ENCODE peak calls at places on chromosome 21, in four cellular contexts. K is epithelial cell of proximal tubule, E is HFF-Myc, D is tibial nerve. W is an unnamed sample.

GRCh38 chr21:33976082-33976979 is 60.7 kb upstream of the ATP5PO start:
- DNase-seq in K (peak; percentile 94), E (peak; percentile 69), D (no peak), W (peak; percentile 35)

GRCh38 chr21:29938968-29939858 is 583 bp downstream of the GRIK1 start:
- DNase-seq in K (no peak), E (no peak), D (no peak), W (peak; percentile 9)

GRCh38 chr21:27694667-27695066 is 727.8 kb upstream of the ADAMTS5 start:
- DNase-seq in K (no peak), E (no peak), D (no peak), W (no peak)

GRCh38 chr21:18041012-18041411 is 203.6 kb upstream of the CHODL start:
- DNase-seq in K (no peak), E (no peak), D (no peak), W (no peak)

GRCh38 chr21:37208056-37208705 is 59.0 kb downstream of the VPS26C start:
- DNase-seq in K (no peak), E (no peak), D (peak; percentile 37), W (peak; percentile 84)

GRCh38 chr21:35770101-35770945 is 290.0 kb downstream of the SETD4 start:
- DNase-seq in K (no peak), E (no peak), D (no peak), W (no peak)

GRCh38 chr21:37986751-37987399 is 70.6 kb upstream of the KCNJ6 start:
- DNase-seq in K (no peak), E (no peak), D (no peak), W (no peak)

GRCh38 chr21:37665230-37666024 is 250.8 kb downstream of the KCNJ6 start:
- DNase-seq in K (no peak), E (no peak), D (no peak), W (no peak)

DNA sequence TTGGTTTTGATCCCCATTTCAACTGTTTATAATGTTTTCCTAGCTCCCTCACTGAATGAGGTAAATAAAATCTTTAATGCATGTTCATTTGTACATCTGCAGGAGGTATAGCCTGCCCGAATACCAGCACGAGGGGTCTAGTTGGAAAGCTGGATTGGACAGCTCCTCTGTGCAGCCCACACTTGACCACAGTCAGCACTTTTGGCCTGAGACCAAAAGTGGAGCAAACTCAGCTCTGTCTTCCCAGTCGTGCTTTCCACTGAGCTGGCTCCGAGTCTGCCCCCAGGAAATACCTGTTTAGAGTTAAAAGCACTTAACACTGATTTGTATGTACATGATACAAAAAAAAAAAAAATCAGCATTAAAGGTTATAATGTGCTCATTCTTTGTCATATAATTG is 224.4 kb downstream of the DSCAM start:
- DNase-seq in K (no peak), E (no peak), D (no peak), W (no peak)
- H3K4me3 ChIP-seq in K (no peak overlapping the region), E (no peak overlapping the region), D (no peak overlapping the region), W (no peak overlapping the region)

DNA sequence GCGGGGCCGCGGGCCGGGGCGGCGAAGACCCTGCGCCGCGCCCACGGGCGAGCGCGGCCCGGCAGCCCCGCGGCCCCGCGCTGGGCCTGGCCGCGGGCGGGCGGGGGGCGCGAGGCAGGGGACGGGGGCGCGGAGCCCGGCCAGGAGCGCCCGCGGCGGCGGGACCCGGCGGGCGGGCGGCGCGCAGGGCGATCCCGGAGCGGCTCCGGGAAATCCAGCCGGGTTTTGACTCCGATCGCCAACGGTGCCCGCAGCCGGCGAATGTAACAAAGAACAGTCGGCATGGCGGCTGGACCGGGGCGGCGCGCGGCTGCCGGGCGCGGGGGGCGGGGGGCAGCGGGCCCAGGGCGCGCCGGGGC is 334 bp downstream of the PRDM15 start:
- DNase-seq in K (no peak), E (peak; percentile 30), D (peak; percentile 72), W (peak; percentile 87)
- H3K4me3 ChIP-seq in K (peak overlapping the region; percentile 95), E (peak overlapping the region; percentile 88), D (peak overlapping the region; percentile 74), W (peak overlapping the region; percentile 61)

DNA sequence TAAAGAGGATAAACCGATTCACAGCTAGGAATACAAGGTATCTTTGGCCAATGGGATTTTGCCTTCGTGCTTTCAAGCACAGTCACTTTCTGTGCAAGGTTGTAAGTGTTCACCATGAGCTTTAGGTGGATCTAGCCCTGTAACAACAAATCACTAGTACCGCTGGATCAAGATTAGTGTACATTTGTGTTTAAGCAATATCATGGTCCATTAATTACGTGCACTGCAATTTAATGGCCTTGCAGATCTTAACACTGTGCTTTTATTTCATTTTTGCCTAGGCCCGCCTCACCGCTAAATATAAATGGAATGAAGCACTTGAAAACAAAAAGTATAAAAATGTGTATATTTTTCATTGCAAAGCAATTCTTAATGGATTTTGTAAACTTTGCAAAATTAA is 461.1 kb downstream of the DSCAM start:
- DNase-seq in K (no peak), E (no peak), D (no peak), W (no peak)
- H3K4me3 ChIP-seq in K (no peak overlapping the region), E (no peak overlapping the region), D (no peak overlapping the region), W (no peak overlapping the region)

GRCh38 chr21:39387461-39388037 is 38.7 kb upstream of the HMGN1 start:
- DNase-seq in K (no peak), E (no peak), D (peak; percentile 79), W (peak; percentile 95)

GRCh38 chr21:39384674-39385298 is 35.9 kb upstream of the HMGN1 start:
- DNase-seq in K (no peak), E (no peak), D (no peak), W (no peak)

GRCh38 chr21:39386899-39387298 is 38.0 kb upstream of the HMGN1 start:
- DNase-seq in K (no peak), E (no peak), D (no peak), W (no peak)

GRCh38 chr21:39385299-39386145 is 36.6 kb upstream of the HMGN1 start:
- DNase-seq in K (no peak), E (no peak), D (peak; percentile 38), W (peak; percentile 76)

DNA sequence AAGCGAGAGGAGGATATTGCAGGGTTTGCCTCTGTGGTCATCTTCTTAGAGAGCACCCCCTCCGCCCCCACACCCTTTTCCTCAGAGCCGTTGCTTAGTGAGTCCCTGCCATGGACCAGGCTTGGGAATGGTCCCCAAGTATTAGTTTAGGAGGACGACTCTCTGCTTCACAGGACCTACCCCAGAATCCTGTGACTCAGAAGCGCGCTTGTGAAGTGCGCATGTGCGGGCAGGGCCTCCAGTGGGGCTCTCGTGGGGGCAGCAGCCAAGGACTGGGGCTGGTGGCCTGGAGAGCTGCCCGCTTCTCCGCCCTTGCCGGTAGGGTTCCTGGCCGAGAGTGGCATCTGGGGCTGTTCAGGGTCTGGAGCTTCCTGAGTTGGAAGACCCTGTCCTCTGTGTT is 37.3 kb upstream of the HMGN1 start:
- DNase-seq in K (no peak), E (no peak), D (no peak), W (peak; percentile 31)
- H3K4me3 ChIP-seq in K (peak overlapping the region; percentile 44), E (peak overlapping the region; percentile 27), D (peak overlapping the region; percentile 28), W (peak overlapping the region; percentile 49)

W was measured in heart right ventricle.